ENCODE peak calls at places on chromosomes 6 and 20, in seven cellular contexts. S is KG1, Q is head of caudate nucleus, E is neuronal stem cell, K is GM12891, L is astrocyte of the hippocampus, H is A549. C is an unnamed sample.
A peak's percentile ranks its signal among the peaks of the same experiment; 100 is the strongest.

GRCh38 chr6:105510746-105511145 is 107.9 kb upstream of the PREP start:
- DNase-seq in L (peak; percentile 62), Q (no peak), H (no peak), S (no peak), K (no peak), E (no peak), C (no peak)

GRCh38 chr6:15974817-15975216 is 154.1 kb upstream of the MYLIP start:
- DNase-seq in K (no peak), L (no peak), E (no peak), S (no peak), H (no peak), Q (no peak), C (no peak)

GRCh38 chr6:139030211-139030530 is 1.6 kb downstream of the ABRACL start:
- DNase-seq in H (no peak), Q (no peak), K (no peak), E (no peak), S (no peak), L (no peak), C (no peak)

GRCh38 chr6:43491750-43492661 is 14.6 kb downstream of the TJAP1 start:
- DNase-seq in K (no peak), S (no peak), L (peak; percentile 85), H (no peak), Q (peak; percentile 97), E (no peak), C (no peak)

GRCh38 chr6:110233769-110234374 is 53.6 kb downstream of the CDC40 start:
- DNase-seq in Q (no peak), E (no peak), L (no peak), H (no peak), S (no peak), K (peak; percentile 33), C (no peak)

GRCh38 chr6:55902796-55903195 is 27.4 kb upstream of the BMP5 start:
- DNase-seq in S (no peak), E (no peak), Q (no peak), H (no peak), K (no peak), L (no peak), C (no peak)

GRCh38 chr20:41135187-41135887 is 2.0 kb upstream of the PLCG1 start:
- DNase-seq in H (peak; percentile 44), K (no peak), S (peak; percentile 50), Q (peak; percentile 30), L (peak; percentile 60), E (peak; percentile 30), C (peak; percentile 28)

GRCh38 chr6:42451146-42451594 is 556 bp downstream of the TRERF1 start:
- DNase-seq in Q (no peak), K (no peak), E (no peak), H (no peak), L (peak; percentile 46), S (no peak), C (no peak)

GRCh38 chr6:6803180-6803978 is 214.9 kb downstream of the LY86 start:
- DNase-seq in Q (no peak), S (no peak), K (peak; percentile 54), H (peak; percentile 18), E (no peak), L (no peak), C (peak; percentile 79)

GRCh38 chr6:18221288-18221615 is 43.1 kb downstream of the DEK start:
- DNase-seq in K (no peak), Q (no peak), L (no peak), S (no peak), E (no peak), H (no peak), C (no peak)

GRCh38 chr6:91045152-91045551 is 458.3 kb upstream of the MAP3K7 start:
- DNase-seq in L (no peak), S (no peak), K (no peak), Q (no peak), E (no peak), H (no peak), C (no peak)

GRCh38 chr20:41316602-41317535 is 662 bp downstream of the ZHX3 start:
- DNase-seq in S (no peak), E (peak; percentile 63), L (peak; percentile 91), Q (peak; percentile 88), K (peak; percentile 79), H (peak; percentile 27), C (peak; percentile 58)

GRCh38 chr6:31760790-31761189 is 1.7 kb upstream of the SAPCD1 start:
- DNase-seq in H (no peak), K (no peak), L (no peak), S (no peak), E (no peak), Q (no peak), C (no peak)

GRCh38 chr6:117494694-117495318 is 12.3 kb downstream of the DCBLD1 start:
- DNase-seq in E (no peak), Q (no peak), L (no peak), K (no peak), H (peak; percentile 44), S (no peak), C (no peak)

GRCh38 chr6:157106487-157106886 is 216.8 kb downstream of the TMEM242 start:
- DNase-seq in E (no peak), L (peak; percentile 57), Q (no peak), K (no peak), H (peak; percentile 28), S (no peak), C (no peak)

GRCh38 chr6:91569071-91569470 is 982.2 kb upstream of the MAP3K7 start:
- DNase-seq in Q (no peak), H (no peak), K (no peak), E (no peak), S (no peak), L (peak; percentile 16), C (no peak)

GRCh38 chr6:155380666-155381332 is 66.5 kb upstream of the TFB1M start:
- DNase-seq in S (no peak), L (no peak), H (no peak), Q (no peak), K (no peak), E (no peak), C (no peak)

GRCh38 chr20:25865715-25866656 is 169.3 kb upstream of the ZNF337 start:
- DNase-seq in K (no peak), E (peak; percentile 76), H (peak; percentile 82), S (peak; percentile 4), L (peak; percentile 83), Q (peak; percentile 85), C (peak; percentile 46)

GRCh38 chr20:62583424-62583920 is 58.8 kb upstream of the SLCO4A1 start:
- DNase-seq in S (no peak), K (no peak), E (no peak), H (peak; percentile 47), Q (peak; percentile 27), L (peak; percentile 69), C (no peak)

GRCh38 chr6:35093783-35094182 is 47.4 kb downstream of the TCP11 start:
- DNase-seq in H (no peak), E (no peak), Q (no peak), S (no peak), K (no peak), L (no peak), C (no peak)

GRCh38 chr6:165662041-165662491 is 975 bp downstream of the PDE10A start:
- DNase-seq in L (peak; percentile 67), K (no peak), S (no peak), Q (no peak), E (peak; percentile 57), H (peak; percentile 52), C (no peak)

GRCh38 chr6:29813809-29814208 is 13.8 kb upstream of the HLA-G start:
- DNase-seq in L (no peak), Q (no peak), K (no peak), S (no peak), E (no peak), H (peak; percentile 20), C (peak; percentile 16)

GRCh38 chr6:40740518-40740917 is 153.4 kb upstream of the LRFN2 start:
- DNase-seq in E (no peak), L (no peak), S (no peak), H (no peak), Q (no peak), K (no peak), C (no peak)

GRCh38 chr20:52724586-52724985 is 247.6 kb upstream of the TSHZ2 start:
- DNase-seq in E (no peak), L (no peak), Q (no peak), H (no peak), K (no peak), S (no peak), C (no peak)

GRCh38 chr6:111540971-111541719 is 58.1 kb upstream of the REV3L start:
- DNase-seq in E (no peak), H (no peak), Q (no peak), S (no peak), K (no peak), L (peak; percentile 26), C (no peak)

GRCh38 chr6:34484899-34485298 is 19.0 kb downstream of the PACSIN1 start:
- DNase-seq in E (no peak), S (peak; percentile 40), H (no peak), K (peak; percentile 50), Q (no peak), L (no peak), C (peak; percentile 39)

C was measured in HL-60.